ENCODE peak calls at places on chromosomes 13 and 19, in eight cellular contexts. O, L, Q, I, F, E, Y and N are unnamed samples.

GRCh38 chr19:16026131-16026530 is 50.2 kb upstream of the TPM4 start:
- DNase-seq in Y (no peak), E (no peak), F (no peak), L (no peak), Q (no peak), O (no peak), I (no peak), N (no peak)

GRCh38 chr19:35195822-35196221 is 32.7 kb downstream of the FAM187B start:
- DNase-seq in Y (no peak), O (no peak), Q (no peak), F (no peak), L (peak), E (no peak), I (no peak), N (no peak)

GRCh38 chr19:1236566-1236965 is 1.2 kb downstream of the CBARP start:
- DNase-seq in I (no peak), E (no peak), F (no peak), O (no peak), L (no peak), Q (no peak), Y (no peak), N (no peak)

GRCh38 chr13:25095862-25096453 is at the start of gene PABPC3:
- DNase-seq in Q (no peak), Y (no peak), F (peak), L (no peak), O (peak), E (no peak), I (no peak), N (no peak)

GRCh38 chr19:45879971-45880370 is 6.0 kb downstream of the IRF2BP1 start:
- DNase-seq in L (no peak), F (no peak), E (no peak), Q (no peak), I (no peak), Y (no peak), O (no peak), N (no peak)

GRCh38 chr13:31276386-31276785 is 76.6 kb downstream of the B3GLCT start:
- DNase-seq in Y (no peak), E (no peak), O (no peak), I (no peak), L (no peak), F (no peak), Q (no peak), N (no peak)

GRCh38 chr19:28444371-28444770 is 768.6 kb downstream of the UQCRFS1 start:
- DNase-seq in L (no peak), Q (no peak), O (no peak), F (no peak), Y (no peak), I (no peak), E (no peak), N (no peak)

GRCh38 chr13:22837980-22838615 is 342.7 kb upstream of the SGCG start:
- DNase-seq in O (no peak), F (no peak), I (no peak), L (no peak), E (peak), Y (no peak), Q (no peak), N (no peak)

GRCh38 chr13:44433863-44434262 is 60.2 kb downstream of the SERP2 start:
- DNase-seq in L (no peak), F (no peak), O (no peak), E (no peak), Q (no peak), I (no peak), Y (no peak), N (no peak)

GRCh38 chr13:51542358-51542972 is 41.8 kb upstream of the WDFY2 start:
- DNase-seq in Q (no peak), I (no peak), E (no peak), L (no peak), O (no peak), Y (no peak), F (no peak), N (no peak)

GRCh38 chr13:25440081-25440480 is 68.3 kb downstream of the ATP8A2 start:
- DNase-seq in E (no peak), Q (no peak), I (no peak), L (no peak), O (no peak), F (no peak), Y (no peak), N (no peak)

GRCh38 chr13:73440296-73440895 is 381.6 kb downstream of the KLF5 start:
- DNase-seq in F (peak), Q (no peak), E (no peak), L (no peak), I (no peak), O (no peak), Y (no peak), N (no peak)

GRCh38 chr19:4388171-4389063 is 11.9 kb downstream of the SH3GL1 start:
- DNase-seq in I (no peak), Q (no peak), E (no peak), Y (no peak), O (no peak), L (peak), F (no peak), N (no peak)

GRCh38 chr13:72805663-72806341 is 23.9 kb downstream of the PIBF1 start:
- DNase-seq in L (no peak), I (no peak), F (no peak), Q (no peak), O (no peak), Y (no peak), E (no peak), N (no peak)

GRCh38 chr13:27789153-27789494 is 3.2 kb upstream of the GSX1 start:
- DNase-seq in L (no peak), Y (no peak), I (no peak), O (peak), E (no peak), Q (peak), F (no peak), N (peak)

GRCh38 chr13:78012046-78012445 is 93.4 kb upstream of the EDNRB start:
- DNase-seq in Q (no peak), Y (no peak), E (no peak), L (no peak), F (no peak), I (no peak), O (no peak), N (no peak)